ENCODE peak calls at places on chromosomes 3 and 15, in ten cellular contexts. L, C, H, Y, B, O, I, N, J and F are unnamed samples.

GRCh38 chr3:157832588-157832987 is 273.6 kb downstream of the SHOX2 start:
- DNase-seq in L (no peak), C (no peak), H (peak), Y (no peak), B (no peak), O (no peak), I (no peak), N (no peak), J (no peak), F (no peak)

GRCh38 chr3:71724584-71725278 is 471 bp downstream of the EIF4E3 start:
- DNase-seq in L (peak), C (peak), H (no peak), Y (no peak), B (no peak), O (peak), I (no peak), N (no peak), J (no peak), F (no peak)

GRCh38 chr15:50116477-50116876 is 2.6 kb downstream of the ATP8B4 start:
- DNase-seq in L (peak), C (no peak), H (no peak), Y (no peak), B (no peak), O (no peak), I (no peak), N (no peak), J (peak), F (peak)

GRCh38 chr15:70262171-70262570 is 164.5 kb upstream of the TLE3 start:
- DNase-seq in L (no peak), C (no peak), H (no peak), Y (no peak), B (no peak), O (no peak), I (no peak), N (no peak), J (no peak), F (no peak)

GRCh38 chr15:92651877-92652575 is 3.5 kb downstream of the FAM174B start:
- DNase-seq in L (no peak), C (no peak), H (no peak), Y (peak), B (no peak), O (no peak), I (no peak), N (no peak), J (no peak), F (no peak)

GRCh38 chr3:46746711-46747110 is 29.0 kb upstream of the PRSS50 start:
- DNase-seq in L (peak), C (no peak), H (no peak), Y (no peak), B (no peak), O (no peak), I (no peak), N (no peak), J (no peak), F (no peak)

GRCh38 chr15:48514103-48514817 is 131.2 kb downstream of the FBN1 start:
- DNase-seq in L (no peak), C (no peak), H (no peak), Y (no peak), B (no peak), O (no peak), I (no peak), N (no peak), J (no peak), F (no peak)

GRCh38 chr3:119575507-119575906 is 3.8 kb upstream of the ADPRH start:
- DNase-seq in L (no peak), C (no peak), H (no peak), Y (no peak), B (no peak), O (no peak), I (no peak), N (no peak), J (no peak), F (no peak)

GRCh38 chr3:128933213-128933921 is 53.9 kb downstream of the ACAD9 start:
- DNase-seq in L (no peak), C (no peak), H (no peak), Y (no peak), B (no peak), O (no peak), I (no peak), N (no peak), J (no peak), F (no peak)

GRCh38 chr3:170734043-170734736 is 135.8 kb downstream of the RPL22L1 start:
- DNase-seq in L (no peak), C (no peak), H (no peak), Y (no peak), B (no peak), O (no peak), I (no peak), N (no peak), J (no peak), F (no peak)

GRCh38 chr3:45985532-45986302 is 9.9 kb downstream of the FYCO1 start:
- DNase-seq in L (no peak), C (no peak), H (no peak), Y (no peak), B (no peak), O (peak), I (no peak), N (no peak), J (no peak), F (no peak)

GRCh38 chr3:113758389-113759029 is 11.7 kb downstream of the ATP6V1A start:
- DNase-seq in L (no peak), C (no peak), H (peak), Y (no peak), B (no peak), O (no peak), I (no peak), N (no peak), J (peak), F (peak)

GRCh38 chr3:65448120-65448519 is 590.6 kb downstream of the MAGI1 start:
- DNase-seq in L (no peak), C (no peak), H (no peak), Y (no peak), B (no peak), O (no peak), I (no peak), N (no peak), J (no peak), F (no peak)

GRCh38 chr3:175270199-175270837 is 411.2 kb downstream of the NAALADL2 start:
- DNase-seq in L (no peak), C (no peak), H (no peak), Y (no peak), B (no peak), O (no peak), I (no peak), N (no peak), J (peak), F (peak)

GRCh38 chr15:29141206-29141907 is 128.3 kb downstream of the NSMCE3 start:
- DNase-seq in L (no peak), C (peak), H (no peak), Y (peak), B (no peak), O (no peak), I (no peak), N (no peak), J (no peak), F (no peak)

GRCh38 chr15:76343313-76343996 is 6.9 kb downstream of the ISL2 start:
- DNase-seq in L (no peak), C (no peak), H (no peak), Y (no peak), B (no peak), O (no peak), I (no peak), N (no peak), J (no peak), F (no peak)

GRCh38 chr15:99014803-99015676 is 7.4 kb upstream of the PGPEP1L start:
- DNase-seq in L (peak), C (peak), H (no peak), Y (peak), B (no peak), O (peak), I (no peak), N (no peak), J (peak), F (peak)

GRCh38 chr3:44045476-44046275 is 196.0 kb upstream of the TOPAZ1 start:
- DNase-seq in L (peak), C (no peak), H (no peak), Y (peak), B (no peak), O (no peak), I (no peak), N (no peak), J (no peak), F (peak)

GRCh38 chr15:99421172-99421656 is 144.6 kb upstream of the MEF2A start:
- DNase-seq in L (no peak), C (no peak), H (no peak), Y (no peak), B (peak), O (peak), I (no peak), N (no peak), J (peak), F (no peak)

GRCh38 chr3:191476053-191476787 is 15.3 kb downstream of the PYDC2 start:
- DNase-seq in L (no peak), C (no peak), H (no peak), Y (no peak), B (no peak), O (no peak), I (no peak), N (no peak), J (no peak), F (peak)

GRCh38 chr3:151584603-151585002 is 123.7 kb upstream of the IGSF10 start:
- DNase-seq in L (peak), C (no peak), H (no peak), Y (no peak), B (no peak), O (no peak), I (no peak), N (no peak), J (no peak), F (no peak)

GRCh38 chr3:23668430-23668904 is 137.3 kb upstream of the UBE2E1 start:
- DNase-seq in L (peak), C (no peak), H (peak), Y (no peak), B (no peak), O (no peak), I (no peak), N (peak), J (peak), F (peak)

GRCh38 chr3:133750201-133750748 is 4.1 kb downstream of the TF start:
- DNase-seq in L (no peak), C (no peak), H (no peak), Y (no peak), B (no peak), O (no peak), I (no peak), N (no peak), J (no peak), F (no peak)

GRCh38 chr15:67508367-67508766 is 12.6 kb upstream of the C15orf61 start:
- DNase-seq in L (peak), C (no peak), H (no peak), Y (no peak), B (no peak), O (no peak), I (no peak), N (no peak), J (no peak), F (no peak)

GRCh38 chr15:67511606-67512005 is 9.3 kb upstream of the C15orf61 start:
- DNase-seq in L (peak), C (no peak), H (no peak), Y (no peak), B (no peak), O (no peak), I (no peak), N (no peak), J (no peak), F (no peak)

GRCh38 chr15:67512140-67512539 is 8.8 kb upstream of the C15orf61 start:
- DNase-seq in L (no peak), C (no peak), H (no peak), Y (no peak), B (no peak), O (no peak), I (no peak), N (no peak), J (no peak), F (no peak)

GRCh38 chr15:67509918-67510317 is 11.0 kb upstream of the C15orf61 start:
- DNase-seq in L (no peak), C (no peak), H (no peak), Y (no peak), B (no peak), O (no peak), I (no peak), N (no peak), J (no peak), F (no peak)

GRCh38 chr15:67510597-67511225 is 10.2 kb upstream of the C15orf61 start:
- DNase-seq in L (no peak), C (no peak), H (no peak), Y (no peak), B (no peak), O (no peak), I (no peak), N (no peak), J (peak), F (peak)
- H3K4me3 ChIP-seq in L (no peak), C (no peak), H (no peak), Y (no peak), B (no peak), O (no peak), I (no peak), N (no peak), J (no peak), F (no peak)

GRCh38 chr3:52779011-52779410 is 1.6 kb downstream of the ITIH1 start:
- DNase-seq in L (no peak), C (no peak), H (no peak), Y (peak), B (no peak), O (peak), I (no peak), N (no peak), J (no peak), F (no peak)
- TF ChIP-seq CTCF in L (no peak), C (no peak), H (no peak), Y (no peak), B (no peak), O (no peak), I (no peak), N (no peak), J (no peak), F (no peak)

GRCh38 chr15:27101982-27102381 is 131.0 kb downstream of the GABRG3 start:
- DNase-seq in L (no peak), C (no peak), H (no peak), Y (no peak), B (no peak), O (no peak), I (no peak), N (no peak), J (no peak), F (no peak)
- H3K4me3 ChIP-seq in L (no peak), C (no peak), H (no peak), Y (no peak), B (no peak), O (no peak), I (no peak), N (no peak), J (no peak), F (no peak)

GRCh38 chr3:14577897-14578296 is 37.8 kb upstream of the GRIP2 start:
- DNase-seq in L (no peak), C (no peak), H (no peak), Y (no peak), B (no peak), O (no peak), I (no peak), N (no peak), J (no peak), F (no peak)
- TF ChIP-seq CTCF in L (no peak), C (no peak), H (no peak), Y (no peak), B (no peak), O (no peak), I (no peak), N (no peak), J (no peak), F (no peak)

GRCh38 chr15:45186771-45187577 is 792 bp downstream of the SHF start:
- DNase-seq in L (no peak), C (no peak), H (no peak), Y (no peak), B (no peak), O (no peak), I (no peak), N (no peak), J (no peak), F (no peak)
- H3K4me3 ChIP-seq in L (no peak), C (peak), H (peak), Y (peak), B (peak), O (peak), I (peak), N (peak), J (peak), F (peak)

GRCh38 chr3:194928183-194928736 is 242.6 kb downstream of the FAM43A start:
- DNase-seq in L (no peak), C (no peak), H (no peak), Y (no peak), B (no peak), O (no peak), I (no peak), N (peak), J (peak), F (peak)
- TF ChIP-seq CTCF in L (no peak), C (no peak), H (no peak), Y (no peak), B (no peak), O (no peak), I (no peak), N (no peak), J (no peak), F (no peak)

GRCh38 chr3:186976802-186977201 is 46.5 kb downstream of the ST6GAL1 start:
- DNase-seq in L (no peak), C (no peak), H (no peak), Y (no peak), B (no peak), O (no peak), I (no peak), N (no peak), J (no peak), F (no peak)
- H3K4me3 ChIP-seq in L (no peak), C (peak), H (no peak), Y (no peak), B (no peak), O (no peak), I (peak), N (no peak), J (no peak), F (no peak)